ENCODE peak calls at places on chromosomes 16 and 17, in four cellular contexts. K is NCI-H1930, L is NCI-H1092, S is T-helper 1 cell. G is an unnamed sample.

GRCh38 chr17:37110012-37110701 is 161.4 kb downstream of the AATF start:
- DNase-seq in K (peak), L (no peak), S (no peak), G (no peak)

GRCh38 chr16:53744449-53744848 is 40.5 kb downstream of the FTO start:
- DNase-seq in K (no peak), L (no peak), S (no peak), G (no peak)

GRCh38 chr17:80364091-80364691 is 50.8 kb upstream of the ENDOV start:
- DNase-seq in K (peak), L (no peak), S (no peak), G (no peak)

GRCh38 chr17:40450175-40450574 is 6.9 kb downstream of the IGFBP4 start:
- DNase-seq in K (peak), L (no peak), S (no peak), G (peak)

GRCh38 chr16:4615389-4616046 is 830 bp upstream of the UBALD1 start:
- DNase-seq in K (no peak), L (no peak), S (no peak), G (peak)

GRCh38 chr17:31115168-31115567 is 20.4 kb downstream of the NF1 start:
- DNase-seq in K (no peak), L (no peak), S (no peak), G (no peak)

GRCh38 chr17:40351185-40352043 is 13.1 kb downstream of the GJD3 start:
- DNase-seq in K (no peak), L (peak), S (no peak), G (peak)

GRCh38 chr17:17944253-17944652 is 27.9 kb downstream of the TOM1L2 start:
- DNase-seq in K (no peak), L (no peak), S (no peak), G (no peak)

GRCh38 chr17:27965224-27965623 is 72.1 kb upstream of the LYRM9 start:
- DNase-seq in K (no peak), L (no peak), S (no peak), G (no peak)

GRCh38 chr17:37392024-37392590 is 14.5 kb downstream of the ACACA start:
- DNase-seq in K (no peak), L (no peak), S (no peak), G (no peak)

GRCh38 chr17:76737082-76737675 is at the start of gene SRSF2:
- DNase-seq in K (peak), L (peak), S (peak), G (peak)

GRCh38 chr16:28165549-28166046 is 46.2 kb downstream of the XPO6 start:
- DNase-seq in K (no peak), L (no peak), S (no peak), G (no peak)

GRCh38 chr16:87358696-87359095 is 24.9 kb downstream of the FBXO31 start:
- DNase-seq in K (no peak), L (no peak), S (no peak), G (no peak)

GRCh38 chr16:58032710-58033293 is 7.2 kb downstream of the MMP15 start:
- DNase-seq in K (no peak), L (peak), S (no peak), G (no peak)

GRCh38 chr16:67173808-67174705 is 3.7 kb downstream of the NOL3 start:
- DNase-seq in K (peak), L (peak), S (peak), G (peak)

GRCh38 chr16:20074089-20074956 is 633 bp upstream of the GPR139 start:
- DNase-seq in K (no peak), L (no peak), S (no peak), G (no peak)

GRCh38 chr17:77772461-77772897 is 186.0 kb upstream of the TNRC6C start:
- DNase-seq in K (no peak), L (no peak), S (peak), G (peak)

GRCh38 chr16:72876221-72876620 is 171.7 kb downstream of the ZFHX3 start:
- DNase-seq in K (no peak), L (no peak), S (no peak), G (peak)

GRCh38 chr17:79622201-79622601 is 11.3 kb upstream of the RBFOX3 start:
- DNase-seq in K (no peak), L (peak), S (no peak), G (no peak)

GRCh38 chr17:42857389-42857788 is 6.4 kb downstream of the AOC3 start:
- DNase-seq in K (no peak), L (no peak), S (no peak), G (no peak)

GRCh38 chr17:1829189-1829578 is 518 bp downstream of the SMYD4 start:
- DNase-seq in K (no peak), L (no peak), S (no peak), G (peak)

GRCh38 chr17:80991645-80992076 is at the start of gene CHMP6:
- DNase-seq in K (peak), L (peak), S (peak), G (peak)

GRCh38 chr16:75506567-75506966 is 11.3 kb upstream of the CHST6 start:
- DNase-seq in K (no peak), L (no peak), S (no peak), G (peak)

GRCh38 chr16:12535535-12536411 is 267.9 kb downstream of the CPPED1 start:
- DNase-seq in K (no peak), L (no peak), S (no peak), G (no peak)

GRCh38 chr17:61568219-61569072 is 22.6 kb downstream of the NACA2 start:
- DNase-seq in K (peak), L (no peak), S (no peak), G (no peak)

GRCh38 chr16:85057212-85057889 is 29.8 kb downstream of the KIAA0513 start:
- DNase-seq in K (no peak), L (no peak), S (no peak), G (no peak)

GRCh38 chr16:27238016-27238587 is 30.5 kb downstream of the NSMCE1 start:
- DNase-seq in K (no peak), L (no peak), S (peak), G (peak)

GRCh38 chr17:41171881-41172280 is 3.9 kb upstream of the KRTAP4-3 start:
- DNase-seq in K (no peak), L (no peak), S (no peak), G (no peak)